ENCODE peak calls at places on chromosomes 16 and 17, in four cellular contexts. H, M, W and C are unnamed samples.

GRCh38 chr17:44331249-44331760 is 6.7 kb upstream of the SLC25A39 start:
- DNase-seq in H (peak), M (no peak), W (peak), C (no peak)

GRCh38 chr16:30354423-30355143 is 525 bp downstream of the CD2BP2 start:
- DNase-seq in H (no peak), M (peak), W (no peak), C (no peak)

GRCh38 chr17:76243826-76244679 is 3.8 kb upstream of the RNF157 start:
- DNase-seq in H (no peak), M (no peak), W (no peak), C (no peak)

GRCh38 chr16:4634768-4635167 is 10.1 kb downstream of the MGRN1 start:
- DNase-seq in H (no peak), M (no peak), W (no peak), C (no peak)

GRCh38 chr17:8476741-8477140 is 41.1 kb downstream of the NDEL1 start:
- DNase-seq in H (no peak), M (no peak), W (no peak), C (no peak)

GRCh38 chr17:83080641-83081560 is 1.5 kb downstream of the METRNL start:
- DNase-seq in H (peak), M (no peak), W (no peak), C (no peak)

GRCh38 chr16:9042943-9043680 is 48.3 kb upstream of the HAPSTR1 start:
- DNase-seq in H (peak), M (no peak), W (no peak), C (no peak)

GRCh38 chr16:2486645-2487516 is 12.0 kb downstream of the TBC1D24 start:
- DNase-seq in H (peak), M (peak), W (peak), C (no peak)

GRCh38 chr17:44084131-44084538 is 13.6 kb downstream of the G6PC3 start:
- DNase-seq in H (no peak), M (no peak), W (no peak), C (peak)

GRCh38 chr16:55660776-55661175 is 5.0 kb downstream of the SLC6A2 start:
- DNase-seq in H (no peak), M (no peak), W (no peak), C (no peak)

GRCh38 chr17:78130439-78131101 is at the start of gene TMC8:
- DNase-seq in H (no peak), M (no peak), W (peak), C (no peak)

GRCh38 chr16:77133706-77134105 is 57.3 kb upstream of the MON1B start:
- DNase-seq in H (no peak), M (no peak), W (no peak), C (no peak)

GRCh38 chr16:55328611-55329569 is 4.9 kb downstream of the IRX6 start:
- DNase-seq in H (no peak), M (no peak), W (no peak), C (no peak)

GRCh38 chr16:55666012-55666411 is 10.2 kb downstream of the SLC6A2 start:
- DNase-seq in H (no peak), M (no peak), W (no peak), C (no peak)

GRCh38 chr16:70737377-70738082 is 51.7 kb upstream of the MTSS2 start:
- DNase-seq in H (peak), M (peak), W (peak), C (no peak)

GRCh38 chr16:8850279-8850885 is 18.4 kb downstream of the CARHSP1 start:
- DNase-seq in H (peak), M (peak), W (no peak), C (no peak)

GRCh38 chr16:68469728-68470460 is 21.6 kb upstream of the SMPD3 start:
- DNase-seq in H (no peak), M (no peak), W (no peak), C (no peak)

GRCh38 chr17:79930077-79930785 is 91.0 kb upstream of the CBX4 start:
- DNase-seq in H (no peak), M (no peak), W (no peak), C (peak)

GRCh38 chr16:10981697-10982216 is 37.4 kb downstream of the CLEC16A start:
- DNase-seq in H (no peak), M (no peak), W (no peak), C (no peak)
- TF ChIP-seq CTCF in H (peak), M (peak), W (no peak), C (peak)

DNA sequence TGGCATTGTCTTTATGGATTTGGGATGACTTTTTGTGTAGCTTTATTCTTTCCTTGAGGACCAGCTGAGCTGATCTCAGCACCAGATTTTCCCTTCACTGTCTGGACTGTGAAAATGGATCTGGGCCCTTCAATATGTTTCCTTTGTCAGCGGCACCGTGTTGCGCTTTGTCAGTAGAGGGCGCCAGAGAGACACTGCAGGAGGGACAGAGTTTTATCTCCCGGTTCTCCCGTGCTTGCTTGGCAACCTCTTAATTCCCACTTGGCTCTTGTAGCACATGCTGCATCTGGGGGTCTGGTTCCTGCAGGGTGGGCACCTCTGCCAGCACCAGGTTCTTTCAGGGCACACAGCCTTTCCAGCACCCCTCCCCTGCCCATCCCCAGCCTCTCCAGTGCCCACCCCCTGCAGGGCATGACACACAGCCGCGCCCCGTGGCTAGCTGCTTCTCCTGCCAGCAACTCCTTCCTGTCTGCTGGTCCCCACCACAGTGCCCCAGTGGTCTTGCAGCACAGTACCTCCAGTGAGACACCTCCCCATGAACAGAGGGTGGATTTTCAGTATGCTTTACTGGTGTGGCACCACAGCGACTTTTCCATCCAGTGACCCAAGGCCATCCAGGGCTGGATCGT is 19.6 kb downstream of the OR1D5 start:
- DNase-seq in H (no peak), M (no peak), W (no peak), C (no peak)
- TF ChIP-seq CTCF in H (peak), M (no peak), W (no peak), C (peak)

DNA sequence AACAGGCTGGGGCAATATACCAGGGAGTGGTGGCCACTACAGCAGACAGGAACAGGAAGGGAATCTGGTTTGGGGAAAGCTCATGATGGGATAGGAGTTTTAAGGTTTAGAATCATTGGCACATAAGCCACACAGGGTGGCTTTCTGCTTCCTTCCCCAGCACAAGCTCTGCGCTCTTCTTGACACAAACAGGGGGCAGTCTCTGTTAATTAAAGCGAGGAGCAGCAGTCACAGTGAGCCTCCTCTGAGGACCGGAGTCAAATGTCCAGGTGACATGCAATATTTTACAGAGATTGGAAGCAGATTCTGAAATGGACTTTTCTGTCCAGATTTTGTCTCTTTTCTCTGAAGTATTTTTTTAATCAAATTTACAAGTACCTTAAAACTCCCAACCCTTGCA is 2.8 kb upstream of the SHISA9 start:
- DNase-seq in H (no peak), M (no peak), W (no peak), C (no peak)
- TF ChIP-seq CTCF in H (no peak), M (no peak), W (no peak), C (peak)

DNA sequence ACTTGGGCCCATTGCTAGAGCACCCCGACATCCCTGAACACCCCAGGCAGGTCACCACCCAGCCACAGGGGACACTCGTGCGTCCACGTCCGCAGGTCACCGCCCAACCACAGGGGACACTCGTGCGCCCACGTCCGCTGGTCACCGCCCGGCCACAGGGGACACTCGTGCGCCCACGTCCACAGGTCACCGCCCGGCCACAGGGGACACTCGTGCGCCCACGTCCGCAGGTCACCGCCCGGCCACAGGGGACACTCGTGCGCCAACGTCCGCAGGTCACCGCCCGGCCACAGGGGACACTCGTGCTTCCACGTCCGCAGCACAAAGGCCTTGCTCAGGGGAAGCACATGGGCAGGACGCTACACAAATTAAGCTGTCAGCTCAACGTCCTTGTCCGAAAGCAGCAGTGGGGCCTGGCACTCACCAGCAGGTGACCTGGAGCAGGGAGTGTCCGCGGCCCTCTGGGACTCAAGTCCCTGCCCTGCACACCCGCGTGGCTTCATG is 17.7 kb downstream of the GALNS start:
- DNase-seq in H (no peak), M (no peak), W (no peak), C (no peak)
- TF ChIP-seq CTCF in H (no peak), M (no peak), W (no peak), C (no peak)

GRCh38 chr17:66548158-66548557 is 245.7 kb downstream of the PRKCA start:
- DNase-seq in H (no peak), M (no peak), W (peak), C (no peak)
- TF ChIP-seq CTCF in H (no peak), M (no peak), W (no peak), C (no peak)

DNA sequence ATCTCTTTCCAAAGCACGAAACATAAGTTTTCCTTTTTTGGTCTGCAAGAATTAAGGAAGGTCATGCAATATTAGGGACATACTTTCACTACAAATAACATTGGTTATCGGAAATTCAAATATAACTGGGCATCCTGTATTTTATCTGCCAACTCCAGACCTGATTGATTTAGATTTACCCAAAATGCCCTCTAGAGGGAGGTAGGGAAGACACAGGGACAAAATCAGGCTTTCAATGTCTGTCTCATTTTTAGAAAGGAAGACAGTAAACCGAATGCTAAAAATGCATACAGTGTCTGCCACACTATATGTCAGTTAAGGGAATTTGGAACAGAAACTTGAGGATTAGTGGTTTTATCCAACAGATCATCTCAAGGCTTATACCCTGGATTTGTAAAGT is 161.7 kb upstream of the SOX9 start:
- DNase-seq in H (peak), M (no peak), W (no peak), C (no peak)
- TF ChIP-seq CTCF in H (peak), M (no peak), W (no peak), C (peak)

GRCh38 chr17:47188799-47189731 is at the start of gene CDC27:
- DNase-seq in H (peak), M (peak), W (peak), C (peak)
- TF ChIP-seq CTCF in H (no peak), M (no peak), W (no peak), C (no peak)

GRCh38 chr17:279776-280175 is 72.8 kb downstream of the RPH3AL start:
- DNase-seq in H (no peak), M (no peak), W (no peak), C (no peak)

GRCh38 chr17:281365-281999 is 71.1 kb downstream of the RPH3AL start:
- DNase-seq in H (no peak), M (no peak), W (no peak), C (no peak)

GRCh38 chr17:280216-280615 is 72.4 kb downstream of the RPH3AL start:
- DNase-seq in H (no peak), M (no peak), W (no peak), C (no peak)

GRCh38 chr17:282000-282911 is 70.4 kb downstream of the RPH3AL start:
- DNase-seq in H (peak), M (no peak), W (no peak), C (no peak)

DNA sequence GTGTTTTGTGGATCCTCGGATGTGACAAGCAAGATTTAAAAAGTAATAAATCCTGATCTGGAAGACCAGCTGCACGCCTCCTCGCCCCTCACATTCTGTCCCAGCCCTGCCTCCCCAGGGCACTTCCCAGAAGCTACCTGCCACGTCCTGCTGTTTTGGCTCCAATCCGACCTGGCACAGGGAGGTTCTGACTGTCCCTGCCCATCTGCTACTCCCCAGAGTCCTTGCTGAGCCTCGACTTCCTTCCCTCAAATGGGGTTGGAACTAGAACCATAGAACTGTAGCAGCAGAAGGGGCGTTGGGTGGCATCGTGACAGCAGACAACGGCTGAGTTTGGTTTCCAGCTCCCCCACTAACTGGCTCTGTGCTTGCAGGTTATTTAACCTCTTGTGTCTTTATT is 71.7 kb downstream of the RPH3AL start:
- DNase-seq in H (no peak), M (no peak), W (no peak), C (no peak)
- TF ChIP-seq CTCF in H (no peak), M (no peak), W (no peak), C (no peak)

DNA sequence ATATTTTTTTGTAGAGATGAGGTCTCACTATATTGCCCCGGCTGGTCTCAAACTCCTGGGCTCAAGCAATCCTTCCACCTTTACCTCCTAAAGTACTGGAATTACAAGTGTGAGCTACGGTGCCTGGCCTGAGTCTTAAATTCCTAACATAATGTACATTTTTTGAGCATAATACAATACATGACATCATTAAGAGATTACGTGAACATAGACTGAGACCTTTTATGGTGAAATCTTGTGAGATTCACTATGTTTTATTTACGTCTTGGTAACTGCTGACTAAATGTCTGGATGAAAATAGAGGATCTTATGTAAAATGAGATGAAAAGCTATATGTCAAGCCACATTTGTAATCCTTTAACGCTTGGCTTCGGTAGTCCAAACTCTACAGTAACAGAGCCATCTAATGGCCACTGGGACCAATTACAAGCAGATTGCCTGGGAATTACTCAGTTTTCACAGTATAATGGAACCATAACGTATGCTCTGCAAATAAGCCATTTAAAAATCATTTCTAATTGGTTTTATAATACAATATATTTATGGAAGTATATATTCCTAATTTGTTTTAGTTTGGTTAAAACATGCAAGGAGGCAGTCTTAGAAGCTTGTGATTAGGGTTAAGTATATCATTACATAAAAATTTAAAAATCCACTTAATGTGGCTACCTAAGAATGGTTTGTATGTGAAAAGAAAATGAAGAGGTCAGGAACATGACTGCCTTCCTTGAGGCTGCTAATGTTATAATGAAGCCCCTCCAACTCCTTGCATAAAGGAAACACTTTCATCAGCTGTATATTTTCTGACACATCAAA is 8.1 kb upstream of the EFCAB13 start:
- DNase-seq in H (peak), M (no peak), W (no peak), C (peak)
- TF ChIP-seq CTCF in H (peak), M (peak), W (peak), C (peak)

DNA sequence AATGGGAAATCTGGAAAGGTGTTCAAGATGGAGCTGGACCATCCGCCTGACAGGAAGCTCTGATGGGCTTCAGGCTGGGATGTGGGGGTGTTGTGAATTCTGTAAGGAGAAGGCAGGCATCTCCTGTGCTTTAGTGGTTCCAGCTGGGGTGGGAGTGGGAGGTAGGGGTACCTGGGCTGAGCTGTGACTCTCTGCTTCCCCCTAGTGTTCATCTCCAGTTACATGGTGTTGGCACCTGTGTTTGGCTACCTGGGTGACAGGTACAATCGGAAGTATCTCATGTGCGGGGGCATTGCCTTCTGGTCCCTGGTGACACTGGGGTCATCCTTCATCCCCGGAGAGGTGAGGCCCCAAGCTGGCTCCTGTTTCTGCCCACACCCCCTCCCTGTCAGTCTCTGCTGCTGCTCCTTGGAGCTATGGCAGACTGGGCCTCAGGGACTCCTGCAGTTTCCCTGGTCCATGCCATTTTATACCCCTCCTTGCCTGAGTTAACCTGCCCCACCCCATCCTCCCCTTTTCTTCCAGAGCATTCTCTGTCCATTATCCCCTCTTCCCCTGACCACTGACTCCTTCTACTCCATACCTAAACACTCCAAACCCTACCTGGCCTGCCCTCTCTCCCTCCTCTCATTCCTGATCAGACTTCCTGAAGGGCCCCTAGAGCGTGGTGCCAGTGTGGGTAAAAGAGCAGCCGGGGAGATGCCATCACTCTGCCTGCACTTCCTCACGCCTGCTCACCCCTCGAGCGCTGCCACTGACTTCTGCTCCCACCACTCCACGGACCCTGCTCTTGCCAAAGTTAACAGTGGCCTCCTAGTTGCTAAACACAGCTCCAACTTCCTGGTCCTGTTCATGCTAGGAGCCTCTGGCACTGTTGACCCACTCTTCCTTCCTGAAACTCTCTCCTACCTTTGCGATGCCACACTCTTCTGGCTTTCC is 3.4 kb downstream of the SPNS1 start:
- DNase-seq in H (no peak), M (no peak), W (no peak), C (no peak)
- TF ChIP-seq CTCF in H (peak), M (peak), W (peak), C (peak)